ENCODE peak calls at places on chromosomes 13 and 19, in seven cellular contexts. E is fibroblast of the aortic adventitia, X is breast epithelium, G is RPMI7951, L is EL, C is activated T-cell treated with anti-CD3 and anti-CD28 coated beads for 1 hour, H is H9. Z is an unnamed sample.
A peak's percentile ranks its signal among the peaks of the same experiment; 100 is the strongest.

GRCh38 chr19:4414800-4415251 is 12.4 kb downstream of the CHAF1A start:
- DNase-seq in E (no peak), X (no peak), G (no peak), L (no peak), C (no peak), H (no peak), Z (no peak)

GRCh38 chr13:94656766-94657165 is 55.1 kb downstream of the GPR180 start:
- DNase-seq in E (peak; percentile 88), X (no peak), G (peak; percentile 71), L (peak; percentile 91), C (no peak), H (no peak), Z (no peak)

GRCh38 chr19:49132974-49133609 is 13.7 kb downstream of the PPFIA3 start:
- DNase-seq in E (no peak), X (no peak), G (no peak), L (no peak), C (no peak), H (peak; percentile 87), Z (no peak)

GRCh38 chr19:2477141-2477710 is 1.3 kb downstream of the GADD45B start:
- DNase-seq in E (peak; percentile 33), X (peak; percentile 64), G (peak; percentile 38), L (peak; percentile 48), C (peak; percentile 39), H (no peak), Z (no peak)

GRCh38 chr19:10876459-10877240 is 5.3 kb downstream of the CARM1 start:
- DNase-seq in E (no peak), X (no peak), G (no peak), L (no peak), C (no peak), H (no peak), Z (no peak)

GRCh38 chr19:16036941-16037340 is 39.4 kb upstream of the TPM4 start:
- DNase-seq in E (no peak), X (no peak), G (no peak), L (no peak), C (no peak), H (no peak), Z (no peak)

GRCh38 chr19:13906525-13906904 is 514 bp downstream of the CC2D1A start:
- DNase-seq in E (no peak), X (no peak), G (no peak), L (peak; percentile 9), C (no peak), H (no peak), Z (no peak)

GRCh38 chr13:49062297-49062896 is 86.7 kb downstream of the FNDC3A start:
- DNase-seq in E (peak; percentile 16), X (no peak), G (no peak), L (peak; percentile 45), C (no peak), H (no peak), Z (no peak)

GRCh38 chr19:29771708-29772415 is 39.9 kb upstream of the CCNE1 start:
- DNase-seq in E (peak; percentile 58), X (no peak), G (peak; percentile 52), L (peak; percentile 56), C (peak; percentile 12), H (peak; percentile 81), Z (peak; percentile 58)

GRCh38 chr13:47933688-47934011 is 67.4 kb downstream of the SUCLA2 start:
- DNase-seq in E (no peak), X (no peak), G (peak; percentile 43), L (no peak), C (no peak), H (no peak), Z (no peak)

GRCh38 chr13:109130093-109130835 is 500.9 kb downstream of the MYO16 start:
- DNase-seq in E (no peak), X (no peak), G (no peak), L (no peak), C (no peak), H (no peak), Z (no peak)

GRCh38 chr19:33394006-33394722 is 20.7 kb downstream of the CEBPG start:
- DNase-seq in E (peak; percentile 86), X (no peak), G (peak; percentile 80), L (peak; percentile 89), C (no peak), H (no peak), Z (no peak)

GRCh38 chr13:70183041-70183440 is 74.8 kb upstream of the KLHL1 start:
- DNase-seq in E (no peak), X (no peak), G (no peak), L (no peak), C (no peak), H (no peak), Z (no peak)

GRCh38 chr13:31639443-31640163 is 99.7 kb upstream of the RXFP2 start:
- DNase-seq in E (peak; percentile 53), X (no peak), G (peak; percentile 33), L (no peak), C (no peak), H (no peak), Z (no peak)

Z was measured in progenitor cell of endocrine pancreas.